ENCODE peak calls at places on chromosomes 12 and 14, in four cellular contexts. T, Z, O and V are unnamed samples.

GRCh38 chr14:95614335-95614734 is 71.9 kb upstream of the TCL1B start:
- DNase-seq in T (no peak), Z (peak), O (no peak), V (no peak)

GRCh38 chr14:70821916-70822705 is 12.8 kb upstream of the MAP3K9 start:
- DNase-seq in T (no peak), Z (peak), O (peak), V (no peak)

GRCh38 chr12:12786371-12786715 is 884 bp downstream of the APOLD1 start:
- DNase-seq in T (no peak), Z (no peak), O (no peak), V (no peak)

GRCh38 chr14:55353686-55354467 is 57.8 kb downstream of the ATG14 start:
- DNase-seq in T (no peak), Z (no peak), O (no peak), V (no peak)

GRCh38 chr14:103524002-103524785 is 1.6 kb upstream of the CKB start:
- DNase-seq in T (no peak), Z (no peak), O (no peak), V (no peak)

GRCh38 chr12:4039927-4040326 is 166.7 kb upstream of the PARP11 start:
- DNase-seq in T (no peak), Z (no peak), O (no peak), V (no peak)

GRCh38 chr14:38693423-38693822 is 409.6 kb downstream of the SEC23A start:
- DNase-seq in T (no peak), Z (no peak), O (no peak), V (no peak)

GRCh38 chr14:89828473-89829200 is 125.9 kb downstream of the EFCAB11 start:
- DNase-seq in T (no peak), Z (no peak), O (no peak), V (no peak)

GRCh38 chr12:57611116-57611809 is at the start of gene ARHGEF25:
- DNase-seq in T (no peak), Z (peak), O (peak), V (peak)

GRCh38 chr12:1794440-1795090 is 25.8 kb upstream of the LRTM2 start:
- DNase-seq in T (no peak), Z (no peak), O (no peak), V (no peak)

GRCh38 chr12:95882080-95882479 is 23.3 kb downstream of the SNRPF start:
- DNase-seq in T (no peak), Z (no peak), O (no peak), V (no peak)

GRCh38 chr12:27462151-27462694 is 15.7 kb downstream of the SMCO2 start:
- DNase-seq in T (no peak), Z (no peak), O (no peak), V (no peak)

GRCh38 chr12:24681570-24681969 is 267.3 kb downstream of the BCAT1 start:
- DNase-seq in T (no peak), Z (no peak), O (no peak), V (no peak)

GRCh38 chr14:65228436-65228835 is 126.1 kb upstream of the MAX start:
- DNase-seq in T (no peak), Z (no peak), O (no peak), V (no peak)

GRCh38 chr14:65500075-65500474 is 87.5 kb downstream of the FUT8 start:
- DNase-seq in T (no peak), Z (no peak), O (no peak), V (no peak)

GRCh38 chr14:96965885-96966595 is 168.9 kb downstream of the VRK1 start:
- DNase-seq in T (no peak), Z (no peak), O (no peak), V (no peak)

GRCh38 chr12:27462851-27463250 is 16.3 kb downstream of the SMCO2 start:
- DNase-seq in T (no peak), Z (no peak), O (no peak), V (no peak)

GRCh38 chr12:114779647-114780046 is 95.7 kb upstream of the TBX3 start:
- DNase-seq in T (no peak), Z (no peak), O (no peak), V (no peak)

GRCh38 chr12:12461281-12461922 is 101.3 kb downstream of the DUSP16 start:
- DNase-seq in T (no peak), Z (no peak), O (no peak), V (no peak)

GRCh38 chr12:33438890-33439586 is 581 bp downstream of the SYT10 start:
- DNase-seq in T (no peak), Z (peak), O (no peak), V (no peak)

GRCh38 chr12:104469523-104469922 is 12.8 kb downstream of the CHST11 start:
- DNase-seq in T (no peak), Z (no peak), O (no peak), V (no peak)

GRCh38 chr12:50574621-50575348 is 70.0 kb downstream of the DIP2B start:
- DNase-seq in T (no peak), Z (no peak), O (no peak), V (no peak)

GRCh38 chr14:56862843-56863242 is 52.6 kb upstream of the OTX2 start:
- DNase-seq in T (no peak), Z (no peak), O (no peak), V (no peak)

GRCh38 chr14:92503756-92504491 is 9.7 kb upstream of the RIN3 start:
- DNase-seq in T (no peak), Z (no peak), O (no peak), V (no peak)

GRCh38 chr14:90522585-90523191 is 125.9 kb downstream of the CALM1 start:
- DNase-seq in T (no peak), Z (peak), O (no peak), V (no peak)

GRCh38 chr12:6318440-6318879 is 8.0 kb downstream of the PLEKHG6 start:
- DNase-seq in T (no peak), Z (no peak), O (no peak), V (no peak)

GRCh38 chr12:38101753-38102152 is 214.8 kb upstream of the ALG10B start:
- DNase-seq in T (no peak), Z (no peak), O (no peak), V (no peak)

GRCh38 chr12:53221203-53222076 is 10.6 kb downstream of the RARG start:
- DNase-seq in T (no peak), Z (peak), O (no peak), V (no peak)

GRCh38 chr12:52132754-52133161 is 53.3 kb downstream of the SMIM41 start:
- DNase-seq in T (no peak), Z (no peak), O (no peak), V (no peak)

GRCh38 chr14:36663404-36664321 is 2.0 kb downstream of the PAX9 start:
- DNase-seq in T (no peak), Z (peak), O (no peak), V (no peak)

GRCh38 chr12:57090924-57091632 is 2.2 kb downstream of the NAB2 start:
- DNase-seq in T (no peak), Z (no peak), O (no peak), V (no peak)

GRCh38 chr14:65465584-65465983 is 53.1 kb downstream of the FUT8 start:
- DNase-seq in T (no peak), Z (no peak), O (no peak), V (no peak)

GRCh38 chr14:75361751-75362433 is 65.9 kb upstream of the JDP2 start:
- DNase-seq in T (no peak), Z (no peak), O (no peak), V (peak)

GRCh38 chr14:30874999-30875787 is 834 bp downstream of the COCH start:
- DNase-seq in T (no peak), Z (peak), O (no peak), V (no peak)

GRCh38 chr14:37234222-37234621 is 36.5 kb downstream of the MIPOL1 start:
- DNase-seq in T (no peak), Z (no peak), O (no peak), V (no peak)

GRCh38 chr12:64687816-64688599 is 71.2 kb downstream of the GNS start:
- DNase-seq in T (no peak), Z (no peak), O (no peak), V (no peak)

GRCh38 chr12:11662369-11662768 is 12.9 kb downstream of the ETV6 start:
- DNase-seq in T (no peak), Z (no peak), O (no peak), V (no peak)

GRCh38 chr12:109870648-109871047 is 9.7 kb downstream of the GLTP start:
- DNase-seq in T (no peak), Z (no peak), O (no peak), V (no peak)

GRCh38 chr14:68967459-68967940 is 11.6 kb downstream of the ACTN1 start:
- DNase-seq in T (no peak), Z (no peak), O (no peak), V (no peak)